ENCODE peak calls at places on chromosomes 2 and 18, in eight cellular contexts. F, R, G, I, U, A, O and T are unnamed samples.
A peak's percentile ranks its signal among the peaks of the same experiment; 100 is the strongest.

GRCh38 chr2:180573951-180574350 is 406.5 kb upstream of the UBE2E3 start:
- DNase-seq in G (no peak), O (no peak), F (no peak), I (no peak), A (no peak), U (peak; percentile 30), R (no peak), T (no peak)

GRCh38 chr18:11994708-11995444 is 13.6 kb downstream of the IMPA2 start:
- DNase-seq in A (no peak), U (peak; percentile 76), F (no peak), I (no peak), R (peak; percentile 78), G (peak; percentile 49), O (no peak), T (no peak)

GRCh38 chr18:506264-506663 is 5.8 kb upstream of the COLEC12 start:
- DNase-seq in F (no peak), A (no peak), I (no peak), G (no peak), O (no peak), R (no peak), U (no peak), T (no peak)

GRCh38 chr2:176461686-176462376 is 192.6 kb downstream of the MTX2 start:
- DNase-seq in R (no peak), F (no peak), O (no peak), I (no peak), U (no peak), A (no peak), G (no peak), T (no peak)

GRCh38 chr2:53960476-53960875 is 10.3 kb downstream of the PSME4 start:
- DNase-seq in I (no peak), G (no peak), A (no peak), O (no peak), R (no peak), U (no peak), F (no peak), T (no peak)

GRCh38 chr2:109689182-109689935 is 75.2 kb downstream of the SOWAHC start:
- DNase-seq in R (no peak), F (no peak), G (no peak), A (peak; percentile 30), U (no peak), I (no peak), O (no peak), T (no peak)

GRCh38 chr2:120253021-120253882 is 600 bp downstream of the RALB start:
- DNase-seq in G (peak; percentile 85), A (peak; percentile 94), R (peak; percentile 92), F (no peak), U (peak; percentile 70), O (peak; percentile 88), I (no peak), T (peak; percentile 92)

GRCh38 chr2:113230531-113230930 is 48.2 kb downstream of the PAX8 start:
- DNase-seq in A (no peak), U (no peak), O (peak; percentile 13), R (no peak), F (no peak), G (no peak), I (no peak), T (no peak)

GRCh38 chr2:190909680-190910079 is 29.1 kb downstream of the GLS start:
- DNase-seq in A (no peak), G (no peak), I (no peak), U (no peak), F (no peak), R (no peak), O (no peak), T (no peak)

GRCh38 chr2:127088706-127089105 is 18.2 kb downstream of the BIN1 start:
- DNase-seq in U (no peak), O (no peak), I (no peak), G (no peak), A (no peak), R (peak; percentile 50), F (no peak), T (no peak)

GRCh38 chr2:168825149-168825548 is 22.7 kb downstream of the NOSTRIN start:
- DNase-seq in R (no peak), F (no peak), I (no peak), G (no peak), U (no peak), O (no peak), A (no peak), T (no peak)

GRCh38 chr2:168717790-168718502 is 84.5 kb upstream of the NOSTRIN start:
- DNase-seq in O (no peak), U (no peak), G (no peak), I (no peak), A (no peak), F (no peak), R (no peak), T (no peak)

GRCh38 chr2:158742536-158742935 is 52.6 kb upstream of the DAPL1 start:
- DNase-seq in I (no peak), U (no peak), O (no peak), R (no peak), A (no peak), G (no peak), F (no peak), T (no peak)

DNA sequence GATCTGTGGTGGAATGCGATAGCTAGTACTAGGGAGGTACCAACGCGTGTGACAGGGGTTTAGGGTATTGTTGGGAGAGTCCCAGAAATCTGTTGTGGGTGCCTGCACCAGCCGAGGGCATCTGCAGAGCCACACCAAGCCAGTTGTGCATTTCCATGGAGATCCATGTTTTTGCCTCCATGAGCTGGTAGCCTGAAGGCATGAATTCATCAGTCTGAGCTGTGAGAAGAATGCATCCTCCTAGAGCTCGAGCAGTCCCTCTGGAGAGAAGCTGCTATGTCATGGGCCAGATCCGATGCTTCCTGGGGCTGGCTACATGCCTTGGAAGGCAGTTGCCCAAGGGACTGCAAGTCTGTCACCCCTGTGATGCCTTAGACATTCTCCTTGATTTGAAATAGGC is 57.9 kb downstream of the LIPG start:
- DNase-seq in R (no peak), F (no peak), G (no peak), A (no peak), I (no peak), O (no peak), U (no peak), T (peak; percentile 55)
- H3K27ac ChIP-seq in R (no peak overlapping the region), F (no peak overlapping the region), G (no peak overlapping the region), A (no peak overlapping the region), I (no peak overlapping the region), O (no peak overlapping the region), U (no peak overlapping the region), T (no peak overlapping the region)

GRCh38 chr2:43165378-43166025 is 60.9 kb downstream of the ZFP36L2 start:
- DNase-seq in I (no peak), F (no peak), G (no peak), R (no peak), U (no peak), O (peak; percentile 88), A (no peak), T (no peak)

GRCh38 chr2:43169987-43170732 is 56.2 kb downstream of the ZFP36L2 start:
- DNase-seq in R (peak; percentile 73), A (no peak), O (no peak), U (peak; percentile 64), F (peak; percentile 60), G (no peak), I (peak; percentile 77), T (no peak)

GRCh38 chr2:43170733-43171101 is 55.7 kb downstream of the ZFP36L2 start:
- DNase-seq in A (no peak), R (no peak), O (no peak), I (no peak), F (no peak), G (no peak), U (no peak), T (no peak)

GRCh38 chr2:43169091-43169936 is 57.1 kb downstream of the ZFP36L2 start:
- DNase-seq in A (peak; percentile 77), U (peak; percentile 75), R (no peak), F (no peak), O (no peak), I (peak; percentile 70), G (no peak), T (no peak)

DNA sequence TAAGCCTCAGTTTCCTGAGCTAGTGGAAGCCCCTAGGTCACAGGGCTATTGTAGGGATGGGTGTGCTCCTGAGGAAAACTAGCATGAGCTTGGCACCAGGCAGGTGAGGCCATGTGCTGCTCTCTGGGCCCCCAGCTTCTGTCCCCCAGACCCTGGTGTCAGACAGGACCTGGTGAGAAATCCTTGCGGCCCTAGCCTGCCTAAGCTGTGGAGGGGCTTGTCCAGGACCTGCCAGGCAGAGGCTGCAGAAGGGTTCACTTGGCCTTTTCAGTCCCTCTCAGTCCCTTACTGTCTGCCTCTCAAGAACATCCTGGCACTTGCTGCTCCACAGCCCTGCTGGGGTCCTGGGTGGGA is 58.4 kb downstream of the ZFP36L2 start:
- DNase-seq in I (no peak), F (no peak), G (no peak), R (no peak), O (no peak), A (no peak), U (no peak), T (no peak)
- H3K27ac ChIP-seq in I (no peak overlapping the region), F (no peak overlapping the region), G (no peak overlapping the region), R (no peak overlapping the region), O (peak overlapping the region; percentile 16), A (peak overlapping the region; percentile 60), U (peak overlapping the region; percentile 82), T (peak overlapping the region; percentile 35)

DNA sequence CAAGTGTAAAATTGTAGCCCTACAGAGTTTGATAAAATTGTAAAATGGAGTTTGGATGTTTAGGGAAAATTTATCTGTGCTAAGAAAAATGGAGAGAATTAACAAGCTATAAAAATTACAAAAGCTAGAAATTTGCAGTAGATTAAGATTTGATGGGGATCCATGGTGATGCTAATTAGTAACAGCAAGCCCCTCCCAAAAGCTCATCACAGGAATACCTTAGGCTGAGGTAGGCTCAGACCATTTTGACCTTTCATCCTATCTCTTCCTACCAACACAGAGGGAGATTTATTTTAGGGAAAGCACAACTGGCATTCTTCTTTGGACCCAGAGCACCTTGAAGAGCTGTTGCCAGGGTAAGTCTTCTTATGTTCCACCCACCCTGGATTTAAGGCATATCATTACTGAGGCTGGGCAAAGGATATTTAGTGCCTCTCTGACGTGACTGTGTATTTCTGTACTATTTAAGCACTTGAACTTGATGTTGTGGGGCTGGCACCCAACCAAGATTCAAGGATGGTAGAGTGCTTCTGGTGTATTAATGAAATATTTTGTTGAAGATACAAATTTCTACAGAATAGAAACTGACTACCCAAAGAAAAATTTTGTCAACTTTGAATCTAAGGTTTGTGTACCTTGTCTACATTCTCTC is 70.8 kb upstream of the SLC39A10 start:
- DNase-seq in F (no peak), O (no peak), U (no peak), R (no peak), G (no peak), A (no peak), I (no peak), T (no peak)
- H3K27ac ChIP-seq in F (no peak overlapping the region), O (no peak overlapping the region), U (no peak overlapping the region), R (no peak overlapping the region), G (no peak overlapping the region), A (no peak overlapping the region), I (no peak overlapping the region), T (peak overlapping the region; percentile 30)

DNA sequence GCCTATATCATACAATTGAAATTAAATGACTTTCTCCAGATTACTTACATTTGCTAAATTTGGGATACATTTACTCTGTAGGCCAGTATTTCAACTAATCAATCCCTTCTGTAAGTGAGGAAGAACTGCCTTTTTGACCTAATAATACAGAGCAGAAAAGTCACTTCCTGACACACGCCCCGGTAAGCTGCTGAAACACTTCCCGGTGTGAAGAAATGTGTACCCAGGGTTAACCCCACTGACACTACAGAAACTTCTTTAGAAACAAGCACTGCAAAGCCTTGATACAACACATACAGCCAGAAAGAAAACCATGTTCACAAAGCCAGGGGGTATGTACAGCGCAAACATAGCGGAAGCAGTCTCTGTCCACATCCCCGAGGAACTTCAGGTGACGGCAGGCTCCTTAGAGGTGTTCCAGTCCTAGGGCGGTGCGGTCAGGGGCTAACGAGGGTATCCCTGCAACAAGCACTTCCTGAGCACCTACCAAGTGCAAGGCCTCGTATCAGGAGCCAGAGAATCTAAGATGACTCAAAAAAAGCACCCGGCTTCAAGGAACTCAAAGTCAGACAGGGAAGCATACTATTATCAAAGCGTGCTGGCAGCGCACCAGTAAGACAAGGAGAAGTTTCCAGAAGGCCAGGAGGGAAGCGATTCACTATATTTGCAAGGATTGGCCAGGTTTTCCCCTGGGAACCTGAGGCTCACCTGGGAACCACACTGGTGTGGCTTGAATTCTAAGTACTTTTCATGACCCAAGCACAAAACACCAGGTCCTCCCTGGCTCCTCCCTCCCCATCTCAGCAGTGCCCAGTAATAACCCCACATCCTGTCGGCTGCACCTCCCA is 46.6 kb downstream of the ZNF516 start:
- DNase-seq in A (peak; percentile 58), O (no peak), I (no peak), F (no peak), R (no peak), G (no peak), U (no peak), T (peak; percentile 58)
- H3K27ac ChIP-seq in A (no peak overlapping the region), O (no peak overlapping the region), I (no peak overlapping the region), F (no peak overlapping the region), R (peak overlapping the region; percentile 93), G (peak overlapping the region; percentile 9), U (no peak overlapping the region), T (no peak overlapping the region)